ENCODE peak calls at places on chromosomes 5 and 9, in four cellular contexts. R is NCI-H1092 treated with DMSO at 0.1 percent for 48 hours; U is stimulated activated CD8-positive, alpha-beta memory T cell treated with anti-CD3 and anti-CD28 coated beads, Interleukin-4, amount 100 ng/mL, for 1 hour; W is colonic mucosa. S is an unnamed sample.

GRCh38 chr5:170414786-170415185 is 25.6 kb upstream of the KCNMB1 start:
- DNase-seq in R (no peak), W (no peak), U (no peak), S (no peak)

GRCh38 chr5:54171645-54172384 is 138.6 kb downstream of the ARL15 start:
- DNase-seq in U (no peak), W (peak; percentile 36), R (no peak), S (peak; percentile 14)

GRCh38 chr5:60903356-60903755 is 41.5 kb downstream of the ERCC8 start:
- DNase-seq in W (no peak), R (no peak), U (no peak), S (no peak)

GRCh38 chr5:23721336-23721735 is 213.9 kb downstream of the PRDM9 start:
- DNase-seq in R (no peak), U (no peak), W (no peak), S (no peak)

GRCh38 chr5:39691993-39692392 is 267.2 kb upstream of the DAB2 start:
- DNase-seq in W (no peak), R (no peak), U (no peak), S (no peak)

GRCh38 chr9:136786451-136786850 is 4.7 kb upstream of the TMEM141 start:
- DNase-seq in R (no peak), U (no peak), W (no peak), S (no peak)

GRCh38 chr5:173501922-173502321 is 114.5 kb downstream of the BOD1 start:
- DNase-seq in R (no peak), U (no peak), W (no peak), S (no peak)

GRCh38 chr5:38613992-38614836 is 57.8 kb upstream of the LIFR start:
- DNase-seq in W (no peak), U (no peak), R (no peak), S (no peak)

GRCh38 chr5:5619546-5619945 is 197.1 kb downstream of the ICE1 start:
- DNase-seq in R (no peak), W (no peak), U (no peak), S (no peak)

GRCh38 chr5:61623401-61624069 is 291.5 kb downstream of the ZSWIM6 start:
- DNase-seq in R (no peak), U (no peak), W (no peak), S (no peak)

GRCh38 chr5:90560771-90561170 is 2.2 kb downstream of the ADGRV1 start:
- DNase-seq in R (no peak), W (no peak), U (no peak), S (no peak)

GRCh38 chr9:21336467-21336866 is 1.3 kb upstream of the KLHL9 start:
- DNase-seq in R (no peak), W (no peak), U (no peak), S (peak; percentile 13)

GRCh38 chr9:38416461-38416860 is 7.8 kb downstream of the IGFBPL1 start:
- DNase-seq in W (no peak), R (no peak), U (no peak), S (no peak)

GRCh38 chr9:125986966-125987365 is 239.8 kb downstream of the PBX3 start:
- DNase-seq in R (no peak), W (no peak), U (no peak), S (no peak)

GRCh38 chr5:89954901-89955300 is 454.7 kb downstream of the CETN3 start:
- DNase-seq in R (no peak), U (no peak), W (no peak), S (no peak)

GRCh38 chr9:13719410-13719809 is 439.9 kb upstream of the MPDZ start:
- DNase-seq in U (no peak), R (no peak), W (no peak), S (no peak)

S was measured in cerebellum.